ENCODE peak calls at places on chromosome 2, in eight cellular contexts. K is fibroblast of the aortic adventitia; X is GM12891; L is activated T-cell treated with anti-CD3 and anti-CD28 coated beads for 1 hour; D is effector CD4-positive, alpha-beta T cell; W is lower leg skin; R is Peyer's patch; M is A172. F is an unnamed sample.

GRCh38 chr2:157808421-157808820 is 67.7 kb downstream of the ACVR1 start:
- DNase-seq in K (no peak), X (no peak), M (no peak), R (no peak), D (no peak), L (no peak), W (no peak), F (no peak)

GRCh38 chr2:241894681-241895426 is 25.3 kb downstream of the RTP5 start:
- DNase-seq in M (no peak), L (no peak), W (peak; percentile 84), D (no peak), R (peak; percentile 40), X (no peak), K (no peak), F (no peak)

GRCh38 chr2:129777146-129777545 is 202.3 kb upstream of the RAB6C start:
- DNase-seq in X (no peak), W (peak; percentile 26), K (no peak), D (no peak), R (no peak), M (no peak), L (no peak), F (peak; percentile 63)

GRCh38 chr2:98569197-98569793 is 39.0 kb downstream of the COA5 start:
- DNase-seq in R (peak; percentile 70), K (peak; percentile 6), D (peak; percentile 70), W (no peak), L (peak; percentile 81), X (peak; percentile 74), M (peak; percentile 16), F (no peak)

GRCh38 chr2:201357216-201357615 is at the start of gene FLACC1:
- DNase-seq in L (no peak), R (no peak), X (no peak), D (no peak), K (peak; percentile 82), W (no peak), M (peak; percentile 75), F (no peak)

GRCh38 chr2:81872043-81872442 is 1567.5 kb upstream of the LRRTM1 start:
- DNase-seq in M (peak; percentile 44), K (no peak), R (no peak), W (no peak), L (no peak), D (no peak), X (no peak), F (no peak)

GRCh38 chr2:241636182-241636982 is 576 bp downstream of the THAP4 start:
- DNase-seq in L (no peak), M (no peak), D (peak; percentile 14), X (peak; percentile 59), R (peak; percentile 68), K (peak; percentile 23), W (peak; percentile 87), F (no peak)

GRCh38 chr2:204180671-204181070 is 244.1 kb downstream of the ICOS start:
- DNase-seq in X (no peak), L (no peak), D (no peak), R (no peak), W (no peak), K (no peak), M (no peak), F (no peak)

GRCh38 chr2:240390091-240391073 is 45.1 kb upstream of the GPC1 start:
- DNase-seq in D (no peak), X (no peak), R (peak; percentile 45), L (no peak), W (peak; percentile 75), K (no peak), M (no peak), F (no peak)

GRCh38 chr2:191171291-191171690 is 20.5 kb upstream of the STAT4 start:
- DNase-seq in K (no peak), L (no peak), D (no peak), R (no peak), M (no peak), W (no peak), X (no peak), F (no peak)

GRCh38 chr2:169365093-169365483 is 2.8 kb upstream of the LRP2 start:
- DNase-seq in X (no peak), L (no peak), R (no peak), W (no peak), D (no peak), M (no peak), K (peak; percentile 2), F (no peak)

GRCh38 chr2:181203412-181203811 is 223.0 kb downstream of the UBE2E3 start:
- DNase-seq in D (no peak), L (no peak), K (peak; percentile 88), X (no peak), R (no peak), W (no peak), M (peak; percentile 97), F (no peak)

GRCh38 chr2:53490659-53491058 is 276.9 kb upstream of the CHAC2 start:
- DNase-seq in X (no peak), R (no peak), W (peak; percentile 91), L (no peak), D (no peak), M (peak; percentile 67), K (peak; percentile 73), F (no peak)

GRCh38 chr2:205712983-205713531 is 30.8 kb downstream of the NRP2 start:
- DNase-seq in L (no peak), R (no peak), X (no peak), M (no peak), K (no peak), W (no peak), D (no peak), F (no peak)

GRCh38 chr2:221426929-221427328 is 145.2 kb downstream of the EPHA4 start:
- DNase-seq in X (no peak), K (no peak), W (no peak), L (no peak), M (no peak), R (no peak), D (no peak), F (no peak)

GRCh38 chr2:204727368-204727767 is 182.1 kb downstream of the PARD3B start:
- DNase-seq in M (no peak), W (no peak), X (no peak), K (no peak), L (no peak), D (no peak), R (no peak), F (no peak)

GRCh38 chr2:215624423-215624829 is 188.6 kb upstream of the FN1 start:
- DNase-seq in X (no peak), W (no peak), M (no peak), L (no peak), D (no peak), K (peak; percentile 97), R (no peak), F (no peak)

GRCh38 chr2:57869763-57870344 is 176.8 kb upstream of the VRK2 start:
- DNase-seq in M (no peak), W (no peak), L (no peak), K (no peak), X (no peak), R (no peak), D (no peak), F (no peak)

GRCh38 chr2:59458862-59459261 is 1094.6 kb downstream of the BCL11A start:
- DNase-seq in X (no peak), K (no peak), D (no peak), M (no peak), L (no peak), R (no peak), W (no peak), F (no peak)

GRCh38 chr2:156398176-156398575 is 38.0 kb upstream of the GPD2 start:
- DNase-seq in X (no peak), M (no peak), D (no peak), L (no peak), R (no peak), W (no peak), K (no peak), F (no peak)

GRCh38 chr2:153890572-153890971 is 18.9 kb downstream of the GALNT13 start:
- DNase-seq in K (no peak), D (no peak), L (no peak), R (no peak), W (no peak), X (no peak), M (no peak), F (no peak)

GRCh38 chr2:234747833-234748559 is 203.8 kb upstream of the SH3BP4 start:
- DNase-seq in K (no peak), W (no peak), D (no peak), X (no peak), L (no peak), M (no peak), R (no peak), F (no peak)

GRCh38 chr2:167939513-167940360 is 307.7 kb downstream of the STK39 start:
- DNase-seq in W (no peak), K (no peak), X (no peak), R (no peak), L (no peak), D (no peak), M (no peak), F (no peak)

GRCh38 chr2:227766361-227766883 is 20.7 kb downstream of the SCYGR8 start:
- DNase-seq in R (peak; percentile 82), W (peak; percentile 95), M (peak; percentile 72), K (peak; percentile 83), X (peak; percentile 71), D (peak; percentile 47), L (peak; percentile 41), F (peak; percentile 90)